ENCODE peak calls at places on chromosomes 7 and 10, in nine cellular contexts. One of them, this sample, is unnamed. For H3K27me3, the result is how much of the 10 kb centered on the place peaks cover.

GRCh38 chr7:146232604-146233003 is 116.0 kb downstream of the CNTNAP2 start:
- DNase-seq in body of pancreas: no peak
- DNase-seq in astrocyte: no peak
- DNase-seq in hepatocyte: no peak
- DNase-seq in PC-9: no peak
- DNase-seq in AG04450: no peak
- DNase-seq in ovary: no peak
- DNase-seq in Panc1: no peak
- DNase-seq in heart right ventricle: no peak
- DNase-seq in this sample: no peak

GRCh38 chr10:46304671-46305429 is 18.1 kb downstream of the ANTXRL start:
- DNase-seq in body of pancreas: no peak
- DNase-seq in astrocyte: no peak
- DNase-seq in hepatocyte: no peak
- DNase-seq in PC-9: no peak
- DNase-seq in AG04450: no peak
- DNase-seq in ovary: peak
- DNase-seq in Panc1: no peak
- DNase-seq in heart right ventricle: no peak
- DNase-seq in this sample: no peak

GRCh38 chr10:96118604-96119450 is 11.3 kb upstream of the ZNF518A start:
- DNase-seq in body of pancreas: no peak
- DNase-seq in astrocyte: no peak
- DNase-seq in hepatocyte: no peak
- DNase-seq in PC-9: no peak
- DNase-seq in AG04450: no peak
- DNase-seq in ovary: no peak
- DNase-seq in Panc1: peak
- DNase-seq in heart right ventricle: no peak
- DNase-seq in this sample: no peak

GRCh38 chr10:23994459-23995046 is 214.4 kb upstream of the KIAA1217 start:
- DNase-seq in body of pancreas: peak
- DNase-seq in astrocyte: peak
- DNase-seq in hepatocyte: peak
- DNase-seq in PC-9: peak
- DNase-seq in AG04450: peak
- DNase-seq in ovary: peak
- DNase-seq in Panc1: peak
- DNase-seq in heart right ventricle: peak
- DNase-seq in this sample: no peak

GRCh38 chr7:39527296-39527695 is 38.9 kb upstream of the YAE1 start:
- DNase-seq in body of pancreas: no peak
- DNase-seq in astrocyte: no peak
- DNase-seq in hepatocyte: no peak
- DNase-seq in PC-9: no peak
- DNase-seq in AG04450: no peak
- DNase-seq in ovary: no peak
- DNase-seq in Panc1: no peak
- DNase-seq in heart right ventricle: no peak
- DNase-seq in this sample: no peak

GRCh38 chr10:131584286-131584685 is 272.8 kb upstream of the TCERG1L start:
- DNase-seq in body of pancreas: no peak
- DNase-seq in astrocyte: no peak
- DNase-seq in hepatocyte: no peak
- DNase-seq in PC-9: no peak
- DNase-seq in AG04450: no peak
- DNase-seq in ovary: no peak
- DNase-seq in Panc1: no peak
- DNase-seq in heart right ventricle: no peak
- DNase-seq in this sample: no peak

GRCh38 chr7:74283858-74284447 is 5.3 kb upstream of the CLIP2 start:
- DNase-seq in body of pancreas: no peak
- DNase-seq in astrocyte: no peak
- DNase-seq in hepatocyte: no peak
- DNase-seq in PC-9: no peak
- DNase-seq in AG04450: no peak
- DNase-seq in ovary: no peak
- DNase-seq in Panc1: no peak
- DNase-seq in heart right ventricle: no peak
- DNase-seq in this sample: no peak

GRCh38 chr10:91194497-91195179 is 25.8 kb upstream of the PCGF5 start:
- DNase-seq in body of pancreas: no peak
- DNase-seq in astrocyte: peak
- DNase-seq in hepatocyte: no peak
- DNase-seq in PC-9: no peak
- DNase-seq in AG04450: no peak
- DNase-seq in ovary: no peak
- DNase-seq in Panc1: no peak
- DNase-seq in heart right ventricle: no peak
- DNase-seq in this sample: no peak

GRCh38 chr7:105802611-105803520 is 73.5 kb downstream of the ATXN7L1 start:
- DNase-seq in body of pancreas: no peak
- DNase-seq in astrocyte: no peak
- DNase-seq in hepatocyte: peak
- DNase-seq in PC-9: no peak
- DNase-seq in AG04450: no peak
- DNase-seq in ovary: no peak
- DNase-seq in Panc1: no peak
- DNase-seq in heart right ventricle: no peak
- DNase-seq in this sample: no peak

GRCh38 chr7:102425639-102426267 is 7.6 kb upstream of the ORAI2 start:
- DNase-seq in body of pancreas: no peak
- DNase-seq in astrocyte: no peak
- DNase-seq in hepatocyte: no peak
- DNase-seq in PC-9: no peak
- DNase-seq in AG04450: no peak
- DNase-seq in ovary: no peak
- DNase-seq in Panc1: no peak
- DNase-seq in heart right ventricle: peak
- DNase-seq in this sample: no peak

GRCh38 chr10:34286136-34286739 is 528.9 kb downstream of the PARD3 start:
- DNase-seq in body of pancreas: no peak
- DNase-seq in astrocyte: peak
- DNase-seq in hepatocyte: no peak
- DNase-seq in PC-9: no peak
- DNase-seq in AG04450: no peak
- DNase-seq in ovary: no peak
- DNase-seq in Panc1: no peak
- DNase-seq in heart right ventricle: no peak
- DNase-seq in this sample: no peak

GRCh38 chr7:5689716-5690115 is 91.7 kb downstream of the RNF216 start:
- DNase-seq in body of pancreas: no peak
- DNase-seq in astrocyte: no peak
- DNase-seq in hepatocyte: no peak
- DNase-seq in PC-9: no peak
- DNase-seq in AG04450: no peak
- DNase-seq in ovary: no peak
- DNase-seq in Panc1: no peak
- DNase-seq in heart right ventricle: no peak
- DNase-seq in this sample: no peak

GRCh38 chr10:88707429-88708110 is 1.5 kb downstream of the LIPK start:
- DNase-seq in body of pancreas: no peak
- DNase-seq in astrocyte: peak
- DNase-seq in hepatocyte: no peak
- DNase-seq in PC-9: peak
- DNase-seq in AG04450: peak
- DNase-seq in ovary: no peak
- DNase-seq in Panc1: peak
- DNase-seq in heart right ventricle: no peak
- DNase-seq in this sample: peak

GRCh38 chr10:7206407-7207127 is 204.3 kb downstream of the SFMBT2 start:
- DNase-seq in body of pancreas: no peak
- DNase-seq in astrocyte: no peak
- DNase-seq in hepatocyte: peak
- DNase-seq in PC-9: no peak
- DNase-seq in AG04450: no peak
- DNase-seq in ovary: no peak
- DNase-seq in Panc1: no peak
- DNase-seq in heart right ventricle: no peak
- DNase-seq in this sample: no peak

GRCh38 chr10:98416989-98417388 is 2.0 kb upstream of the PYROXD2 start:
- DNase-seq in body of pancreas: no peak
- DNase-seq in astrocyte: no peak
- DNase-seq in hepatocyte: no peak
- DNase-seq in PC-9: no peak
- DNase-seq in AG04450: no peak
- DNase-seq in ovary: no peak
- DNase-seq in Panc1: no peak
- DNase-seq in heart right ventricle: no peak
- DNase-seq in this sample: no peak

GRCh38 chr10:75528392-75528791 is 97.0 kb downstream of the LRMDA start:
- DNase-seq in body of pancreas: no peak
- DNase-seq in astrocyte: no peak
- DNase-seq in hepatocyte: no peak
- DNase-seq in PC-9: no peak
- DNase-seq in AG04450: no peak
- DNase-seq in ovary: no peak
- DNase-seq in Panc1: no peak
- DNase-seq in heart right ventricle: no peak
- DNase-seq in this sample: no peak

GRCh38 chr10:62000037-62000603 is 98.6 kb downstream of the ARID5B start:
- DNase-seq in body of pancreas: no peak
- DNase-seq in astrocyte: no peak
- DNase-seq in hepatocyte: no peak
- DNase-seq in PC-9: no peak
- DNase-seq in AG04450: no peak
- DNase-seq in ovary: no peak
- DNase-seq in Panc1: no peak
- DNase-seq in heart right ventricle: no peak
- DNase-seq in this sample: no peak

GRCh38 chr10:122879339-122880273 is at the start of gene FAM24B:
- DNase-seq in body of pancreas: peak
- DNase-seq in astrocyte: peak
- DNase-seq in hepatocyte: peak
- DNase-seq in PC-9: peak
- DNase-seq in AG04450: peak
- DNase-seq in ovary: peak
- DNase-seq in Panc1: peak
- DNase-seq in heart right ventricle: peak
- DNase-seq in this sample: peak
- TF ChIP-seq CTCF in body of pancreas: no peak
- TF ChIP-seq CTCF in astrocyte: no peak
- TF ChIP-seq CTCF in hepatocyte: no peak
- TF ChIP-seq CTCF in PC-9: no peak
- TF ChIP-seq CTCF in AG04450: no peak
- TF ChIP-seq CTCF in ovary: no peak
- TF ChIP-seq CTCF in Panc1: no peak
- TF ChIP-seq CTCF in heart right ventricle: no peak
- TF ChIP-seq CTCF in this sample: no peak

GRCh38 chr7:1056785-1057410 is 12.6 kb downstream of the GPR146 start:
- DNase-seq in body of pancreas: no peak
- DNase-seq in astrocyte: no peak
- DNase-seq in hepatocyte: no peak
- DNase-seq in PC-9: no peak
- DNase-seq in AG04450: no peak
- DNase-seq in ovary: no peak
- DNase-seq in Panc1: no peak
- DNase-seq in heart right ventricle: no peak
- DNase-seq in this sample: no peak

GRCh38 chr7:1056006-1056784 is 11.8 kb downstream of the GPR146 start:
- DNase-seq in body of pancreas: no peak
- DNase-seq in astrocyte: no peak
- DNase-seq in hepatocyte: no peak
- DNase-seq in PC-9: peak
- DNase-seq in AG04450: no peak
- DNase-seq in ovary: no peak
- DNase-seq in Panc1: no peak
- DNase-seq in heart right ventricle: no peak
- DNase-seq in this sample: no peak

GRCh38 chr7:1055084-1055450 is 10.7 kb downstream of the GPR146 start:
- DNase-seq in body of pancreas: peak
- DNase-seq in astrocyte: no peak
- DNase-seq in hepatocyte: peak
- DNase-seq in PC-9: no peak
- DNase-seq in AG04450: peak
- DNase-seq in ovary: peak
- DNase-seq in Panc1: no peak
- DNase-seq in heart right ventricle: peak
- DNase-seq in this sample: no peak

GRCh38 chr7:1054438-1055083 is 10.2 kb downstream of the GPR146 start:
- DNase-seq in body of pancreas: no peak
- DNase-seq in astrocyte: no peak
- DNase-seq in hepatocyte: no peak
- DNase-seq in PC-9: no peak
- DNase-seq in AG04450: no peak
- DNase-seq in ovary: peak
- DNase-seq in Panc1: no peak
- DNase-seq in heart right ventricle: no peak
- DNase-seq in this sample: no peak

DNA sequence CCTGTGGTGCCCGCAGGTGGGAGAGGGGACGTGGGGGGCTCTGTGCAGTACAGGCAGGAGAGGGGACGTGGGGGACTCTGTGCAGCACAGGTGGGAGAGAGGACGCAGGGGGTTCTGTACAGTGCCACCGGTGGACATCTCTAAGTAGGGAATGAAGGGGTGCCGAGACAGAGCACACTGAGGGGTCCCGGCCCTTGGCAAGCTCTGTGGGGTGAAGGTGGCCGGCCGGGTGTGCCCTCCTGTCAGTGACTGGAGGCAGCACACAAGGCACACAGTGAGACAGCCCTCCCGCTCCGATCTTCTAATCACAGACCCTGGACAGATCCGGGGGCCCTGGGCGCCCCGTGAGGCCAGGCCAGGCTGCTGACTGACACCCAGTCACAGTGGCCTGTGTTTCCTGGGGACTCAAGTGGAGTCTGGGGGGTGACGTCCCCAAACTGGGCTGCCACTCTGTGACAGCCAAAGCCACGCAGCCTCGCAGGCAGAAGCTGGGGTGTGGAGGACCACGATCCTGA is 11.2 kb downstream of the GPR146 start:
- DNase-seq in body of pancreas: no peak
- DNase-seq in astrocyte: no peak
- DNase-seq in hepatocyte: no peak
- DNase-seq in PC-9: no peak
- DNase-seq in AG04450: no peak
- DNase-seq in ovary: no peak
- DNase-seq in Panc1: no peak
- DNase-seq in heart right ventricle: no peak
- DNase-seq in this sample: no peak
- H3K4me3 ChIP-seq in body of pancreas: no peak
- H3K4me3 ChIP-seq in astrocyte: no peak
- H3K4me3 ChIP-seq in hepatocyte: no peak
- H3K4me3 ChIP-seq in PC-9: no peak
- H3K4me3 ChIP-seq in AG04450: no peak
- H3K4me3 ChIP-seq in ovary: peak
- H3K4me3 ChIP-seq in Panc1: no peak
- H3K4me3 ChIP-seq in heart right ventricle: peak
- H3K4me3 ChIP-seq in this sample: no peak

GRCh38 chr7:132049462-132050304 is 493.3 kb upstream of the PODXL start:
- DNase-seq in body of pancreas: peak
- DNase-seq in astrocyte: no peak
- DNase-seq in hepatocyte: peak
- DNase-seq in PC-9: no peak
- DNase-seq in AG04450: no peak
- DNase-seq in ovary: no peak
- DNase-seq in Panc1: peak
- DNase-seq in heart right ventricle: no peak
- DNase-seq in this sample: no peak
- H3K27me3 ChIP-seq in body of pancreas: under half
- H3K27me3 ChIP-seq in astrocyte: under half
- H3K27me3 ChIP-seq in hepatocyte: under half
- H3K27me3 ChIP-seq in PC-9: under half
- H3K27me3 ChIP-seq in AG04450: under half
- H3K27me3 ChIP-seq in ovary: under half
- H3K27me3 ChIP-seq in Panc1: under half
- H3K27me3 ChIP-seq in heart right ventricle: under half
- H3K27me3 ChIP-seq in this sample: under half

GRCh38 chr10:17472481-17473227 is 18.3 kb upstream of the ST8SIA6 start:
- DNase-seq in body of pancreas: no peak
- DNase-seq in astrocyte: no peak
- DNase-seq in hepatocyte: no peak
- DNase-seq in PC-9: no peak
- DNase-seq in AG04450: no peak
- DNase-seq in ovary: no peak
- DNase-seq in Panc1: no peak
- DNase-seq in heart right ventricle: no peak
- DNase-seq in this sample: no peak
- TF ChIP-seq CTCF in body of pancreas: no peak
- TF ChIP-seq CTCF in astrocyte: no peak
- TF ChIP-seq CTCF in hepatocyte: no peak
- TF ChIP-seq CTCF in PC-9: no peak
- TF ChIP-seq CTCF in AG04450: no peak
- TF ChIP-seq CTCF in ovary: no peak
- TF ChIP-seq CTCF in Panc1: no peak
- TF ChIP-seq CTCF in heart right ventricle: no peak
- TF ChIP-seq CTCF in this sample: no peak

This sample was measured in BJ.